ENCODE peak calls at places on chromosomes 4 and X, in seven cellular contexts. One of them, this sample, is unnamed. For H3K4me1, the result is how much of the 10 kb centered on the place peaks cover.

GRCh38 chrX:3176439-3176820 is 135.2 kb downstream of the ARSF start:
- DNase-seq in neural progenitor cell: peak
- DNase-seq in GM23338: no peak
- DNase-seq in GM23248: peak
- DNase-seq in OCI-LY7: no peak
- DNase-seq in MM.1S: no peak
- DNase-seq in HCT116: no peak
- DNase-seq in this sample: peak

GRCh38 chr4:92776080-92776479 is 472.3 kb downstream of the GRID2 start:
- DNase-seq in GM23338: no peak
- DNase-seq in neural progenitor cell: no peak
- DNase-seq in HCT116: no peak
- DNase-seq in GM23248: no peak
- DNase-seq in OCI-LY7: no peak
- DNase-seq in MM.1S: no peak
- DNase-seq in this sample: no peak

GRCh38 chrX:46588263-46588662 is 14.7 kb downstream of the CHST7 start:
- DNase-seq in HCT116: no peak
- DNase-seq in MM.1S: no peak
- DNase-seq in OCI-LY7: peak
- DNase-seq in GM23248: peak
- DNase-seq in neural progenitor cell: no peak
- DNase-seq in GM23338: peak
- DNase-seq in this sample: no peak

GRCh38 chr4:111806331-111806730 is 338.9 kb upstream of the FAM241A start:
- DNase-seq in MM.1S: no peak
- DNase-seq in GM23248: peak
- DNase-seq in HCT116: peak
- DNase-seq in OCI-LY7: no peak
- DNase-seq in neural progenitor cell: peak
- DNase-seq in GM23338: peak
- DNase-seq in this sample: peak

GRCh38 chrX:2691543-2692220 is 587 bp downstream of the CD99 start:
- DNase-seq in OCI-LY7: peak
- DNase-seq in GM23248: peak
- DNase-seq in neural progenitor cell: peak
- DNase-seq in MM.1S: no peak
- DNase-seq in HCT116: no peak
- DNase-seq in GM23338: peak
- DNase-seq in this sample: peak

GRCh38 chrX:88424071-88424470 is 323.0 kb upstream of the CPXCR1 start:
- DNase-seq in OCI-LY7: no peak
- DNase-seq in HCT116: no peak
- DNase-seq in GM23248: no peak
- DNase-seq in MM.1S: no peak
- DNase-seq in GM23338: no peak
- DNase-seq in neural progenitor cell: no peak
- DNase-seq in this sample: no peak

GRCh38 chr4:8307126-8307525 is 37.6 kb downstream of the HTRA3 start:
- DNase-seq in MM.1S: no peak
- DNase-seq in neural progenitor cell: no peak
- DNase-seq in GM23338: no peak
- DNase-seq in GM23248: no peak
- DNase-seq in HCT116: no peak
- DNase-seq in OCI-LY7: no peak
- DNase-seq in this sample: no peak

GRCh38 chr4:3531306-3531886 is 826 bp downstream of the LRPAP1 start:
- DNase-seq in GM23248: no peak
- DNase-seq in MM.1S: no peak
- DNase-seq in OCI-LY7: peak
- DNase-seq in GM23338: no peak
- DNase-seq in HCT116: no peak
- DNase-seq in neural progenitor cell: no peak
- DNase-seq in this sample: peak

GRCh38 chrX:37905436-37906147 is 58.2 kb upstream of the DYNLT3 start:
- DNase-seq in GM23248: peak
- DNase-seq in MM.1S: no peak
- DNase-seq in neural progenitor cell: peak
- DNase-seq in OCI-LY7: no peak
- DNase-seq in GM23338: peak
- DNase-seq in HCT116: no peak
- DNase-seq in this sample: peak

GRCh38 chr4:150078041-150078995 is at the start of gene DCLK2:
- DNase-seq in OCI-LY7: no peak
- DNase-seq in GM23338: peak
- DNase-seq in neural progenitor cell: peak
- DNase-seq in MM.1S: peak
- DNase-seq in GM23248: peak
- DNase-seq in HCT116: peak
- DNase-seq in this sample: peak

GRCh38 chr4:141350122-141350904 is 129.6 kb downstream of the ZNF330 start:
- DNase-seq in OCI-LY7: no peak
- DNase-seq in HCT116: no peak
- DNase-seq in GM23248: peak
- DNase-seq in MM.1S: no peak
- DNase-seq in neural progenitor cell: no peak
- DNase-seq in GM23338: no peak
- DNase-seq in this sample: peak

GRCh38 chr4:19473569-19473968 is 778.1 kb upstream of the SLIT2 start:
- DNase-seq in neural progenitor cell: no peak
- DNase-seq in OCI-LY7: no peak
- DNase-seq in GM23248: no peak
- DNase-seq in HCT116: no peak
- DNase-seq in GM23338: no peak
- DNase-seq in MM.1S: no peak
- DNase-seq in this sample: no peak

GRCh38 chrX:104877504-104877903 is 311.5 kb downstream of the IL1RAPL2 start:
- DNase-seq in GM23248: no peak
- DNase-seq in neural progenitor cell: no peak
- DNase-seq in HCT116: no peak
- DNase-seq in OCI-LY7: no peak
- DNase-seq in GM23338: no peak
- DNase-seq in MM.1S: no peak
- DNase-seq in this sample: no peak

GRCh38 chrX:54182864-54183613 is at the start of gene FAM120C:
- DNase-seq in MM.1S: peak
- DNase-seq in GM23248: peak
- DNase-seq in GM23338: peak
- DNase-seq in HCT116: peak
- DNase-seq in neural progenitor cell: peak
- DNase-seq in OCI-LY7: peak
- DNase-seq in this sample: peak

GRCh38 chr4:1325681-1326635 is 21.1 kb upstream of the UVSSA start:
- DNase-seq in GM23338: no peak
- DNase-seq in HCT116: no peak
- DNase-seq in neural progenitor cell: no peak
- DNase-seq in MM.1S: no peak
- DNase-seq in OCI-LY7: no peak
- DNase-seq in GM23248: no peak
- DNase-seq in this sample: no peak

GRCh38 chr4:177453116-177453515 is 10.9 kb upstream of the AGA start:
- DNase-seq in HCT116: no peak
- DNase-seq in OCI-LY7: no peak
- DNase-seq in MM.1S: no peak
- DNase-seq in GM23248: no peak
- DNase-seq in GM23338: no peak
- DNase-seq in neural progenitor cell: no peak
- DNase-seq in this sample: no peak

GRCh38 chrX:150507251-150507856 is 61.1 kb upstream of the MTM1 start:
- DNase-seq in OCI-LY7: no peak
- DNase-seq in neural progenitor cell: peak
- DNase-seq in MM.1S: no peak
- DNase-seq in GM23338: peak
- DNase-seq in HCT116: no peak
- DNase-seq in GM23248: peak
- DNase-seq in this sample: no peak

GRCh38 chr4:86959588-86960500 is 25.0 kb downstream of the AFF1 start:
- DNase-seq in OCI-LY7: peak
- DNase-seq in GM23248: no peak
- DNase-seq in GM23338: peak
- DNase-seq in neural progenitor cell: peak
- DNase-seq in MM.1S: no peak
- DNase-seq in HCT116: no peak
- DNase-seq in this sample: no peak

GRCh38 chr4:140652601-140653000 is 83.8 kb upstream of the UCP1 start:
- DNase-seq in GM23248: no peak
- DNase-seq in HCT116: no peak
- DNase-seq in GM23338: no peak
- DNase-seq in neural progenitor cell: no peak
- DNase-seq in OCI-LY7: no peak
- DNase-seq in MM.1S: no peak
- DNase-seq in this sample: no peak

GRCh38 chrX:78123190-78123589 is 16.3 kb downstream of the TAF9B start:
- DNase-seq in GM23338: no peak
- DNase-seq in HCT116: no peak
- DNase-seq in neural progenitor cell: no peak
- DNase-seq in OCI-LY7: no peak
- DNase-seq in MM.1S: no peak
- DNase-seq in GM23248: peak
- DNase-seq in this sample: no peak

GRCh38 chr4:25013756-25014737 is 16.7 kb downstream of the LGI2 start:
- DNase-seq in GM23338: no peak
- DNase-seq in MM.1S: no peak
- DNase-seq in HCT116: no peak
- DNase-seq in OCI-LY7: no peak
- DNase-seq in neural progenitor cell: no peak
- DNase-seq in GM23248: no peak
- DNase-seq in this sample: peak

GRCh38 chr4:128571747-128572146 is 237.8 kb upstream of the JADE1 start:
- DNase-seq in HCT116: peak
- DNase-seq in GM23248: peak
- DNase-seq in neural progenitor cell: no peak
- DNase-seq in OCI-LY7: no peak
- DNase-seq in GM23338: no peak
- DNase-seq in MM.1S: peak
- DNase-seq in this sample: peak

GRCh38 chrX:17567173-17567572 is 170.1 kb upstream of the SCML1 start:
- DNase-seq in GM23338: no peak
- DNase-seq in GM23248: peak
- DNase-seq in MM.1S: no peak
- DNase-seq in neural progenitor cell: no peak
- DNase-seq in OCI-LY7: no peak
- DNase-seq in HCT116: no peak
- DNase-seq in this sample: no peak

GRCh38 chrX:78886550-78886949 is 58.6 kb upstream of the P2RY10 start:
- DNase-seq in HCT116: no peak
- DNase-seq in MM.1S: peak
- DNase-seq in OCI-LY7: peak
- DNase-seq in GM23248: peak
- DNase-seq in neural progenitor cell: peak
- DNase-seq in GM23338: peak
- DNase-seq in this sample: peak

GRCh38 chr4:108743021-108743420 is 19.8 kb downstream of the ETNPPL start:
- DNase-seq in MM.1S: no peak
- DNase-seq in GM23338: peak
- DNase-seq in GM23248: no peak
- DNase-seq in HCT116: no peak
- DNase-seq in OCI-LY7: no peak
- DNase-seq in neural progenitor cell: peak
- DNase-seq in this sample: no peak

GRCh38 chr4:61666248-61666647 is 466.1 kb downstream of the ADGRL3 start:
- DNase-seq in GM23248: no peak
- DNase-seq in HCT116: no peak
- DNase-seq in MM.1S: no peak
- DNase-seq in neural progenitor cell: peak
- DNase-seq in GM23338: no peak
- DNase-seq in OCI-LY7: no peak
- DNase-seq in this sample: no peak

GRCh38 chrX:125694171-125694570 is 374.5 kb downstream of the TEX13C start:
- DNase-seq in OCI-LY7: no peak
- DNase-seq in neural progenitor cell: no peak
- DNase-seq in GM23248: no peak
- DNase-seq in GM23338: no peak
- DNase-seq in MM.1S: no peak
- DNase-seq in HCT116: no peak
- DNase-seq in this sample: no peak
- H3K4me1 ChIP-seq in OCI-LY7: under half
- H3K4me1 ChIP-seq in neural progenitor cell: under half
- H3K4me1 ChIP-seq in GM23248: under half
- H3K4me1 ChIP-seq in GM23338: under half
- H3K4me1 ChIP-seq in MM.1S: under half
- H3K4me1 ChIP-seq in HCT116: under half
- H3K4me1 ChIP-seq in this sample: under half

GRCh38 chr4:122914938-122915337 is 7.5 kb downstream of the NUDT6 start:
- DNase-seq in MM.1S: no peak
- DNase-seq in OCI-LY7: no peak
- DNase-seq in GM23338: no peak
- DNase-seq in GM23248: peak
- DNase-seq in neural progenitor cell: no peak
- DNase-seq in HCT116: no peak
- DNase-seq in this sample: no peak
- TF ChIP-seq EZH2phosphoT487 in MM.1S: no peak
- TF ChIP-seq EZH2phosphoT487 in OCI-LY7: no peak
- TF ChIP-seq EZH2phosphoT487 in GM23338: no peak
- TF ChIP-seq EZH2phosphoT487 in GM23248: no peak
- TF ChIP-seq EZH2phosphoT487 in neural progenitor cell: no peak
- TF ChIP-seq EZH2phosphoT487 in HCT116: no peak
- TF ChIP-seq EZH2phosphoT487 in this sample: no peak

DNA sequence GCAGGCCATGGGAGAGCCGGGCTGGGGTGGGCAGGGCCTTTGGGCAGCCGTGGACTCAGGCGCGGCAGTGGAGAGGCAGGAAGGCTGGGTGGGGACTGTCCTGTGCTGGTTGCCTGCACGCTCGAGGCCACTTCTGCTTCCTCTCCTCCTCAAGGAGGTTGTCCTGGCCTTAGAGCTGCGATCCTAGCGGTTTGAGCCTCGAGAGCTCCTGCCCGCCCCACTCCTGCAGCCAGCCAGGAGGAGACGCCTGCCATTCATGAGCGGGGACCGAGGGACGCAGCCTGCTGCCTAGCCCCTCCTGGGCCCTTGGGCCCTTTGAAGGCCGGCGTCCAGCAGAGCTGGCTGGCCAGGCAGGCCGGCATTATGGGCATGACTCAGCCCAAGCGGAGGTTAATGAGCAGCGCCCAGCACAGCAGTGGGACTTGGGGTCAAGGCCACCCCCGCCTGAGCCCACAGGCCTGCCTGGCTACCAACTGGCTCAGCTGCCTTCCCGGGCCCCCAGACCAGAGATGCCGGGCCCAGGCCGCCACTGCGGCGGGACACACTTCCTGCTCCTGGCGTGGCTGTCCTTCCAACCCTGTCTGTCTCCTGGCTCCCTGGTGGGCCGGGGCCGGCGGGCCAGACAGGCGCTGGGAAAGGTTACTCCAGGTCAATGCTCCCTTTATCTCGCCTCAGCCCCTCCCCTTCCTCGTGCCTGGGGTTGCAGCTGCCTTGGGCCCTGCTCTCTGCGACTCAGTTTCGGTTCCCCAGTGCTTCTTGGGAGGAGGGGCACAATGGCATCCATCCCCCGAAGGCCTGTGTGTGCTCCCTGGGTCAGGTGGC is 1.8 kb downstream of the ABCD1 start:
- DNase-seq in neural progenitor cell: peak
- DNase-seq in GM23248: peak
- DNase-seq in GM23338: peak
- DNase-seq in HCT116: no peak
- DNase-seq in MM.1S: peak
- DNase-seq in OCI-LY7: peak
- DNase-seq in this sample: peak
- H3K4me1 ChIP-seq in neural progenitor cell: under half
- H3K4me1 ChIP-seq in GM23248: under half
- H3K4me1 ChIP-seq in GM23338: under half
- H3K4me1 ChIP-seq in HCT116: under half
- H3K4me1 ChIP-seq in MM.1S: under half
- H3K4me1 ChIP-seq in OCI-LY7: half or more
- H3K4me1 ChIP-seq in this sample: under half

GRCh38 chr4:154927126-154927525 is 146.1 kb downstream of the RBM46 start:
- DNase-seq in GM23248: peak
- DNase-seq in neural progenitor cell: no peak
- DNase-seq in MM.1S: no peak
- DNase-seq in GM23338: peak
- DNase-seq in HCT116: no peak
- DNase-seq in OCI-LY7: no peak
- DNase-seq in this sample: no peak

GRCh38 chr4:154928640-154929257 is 147.7 kb downstream of the RBM46 start:
- DNase-seq in OCI-LY7: no peak
- DNase-seq in HCT116: peak
- DNase-seq in GM23338: peak
- DNase-seq in MM.1S: no peak
- DNase-seq in neural progenitor cell: peak
- DNase-seq in GM23248: peak
- DNase-seq in this sample: peak
- TF ChIP-seq EZH2phosphoT487 in OCI-LY7: no peak
- TF ChIP-seq EZH2phosphoT487 in HCT116: no peak
- TF ChIP-seq EZH2phosphoT487 in GM23338: no peak
- TF ChIP-seq EZH2phosphoT487 in MM.1S: no peak
- TF ChIP-seq EZH2phosphoT487 in neural progenitor cell: no peak
- TF ChIP-seq EZH2phosphoT487 in GM23248: no peak
- TF ChIP-seq EZH2phosphoT487 in this sample: no peak